ENCODE peak calls at places on chromosomes 12 and 14, in eight cellular contexts. One of them, this sample, is unnamed.

GRCh38 chr12:103956515-103957027 is 9.1 kb upstream of the TDG start:
- DNase-seq in lung: peak; percentile 41
- DNase-seq in lower lobe of right lung: no peak
- DNase-seq in pancreas: no peak
- DNase-seq in brain microvascular endothelial cell: no peak
- DNase-seq in IMR-90: no peak
- DNase-seq in esophagus muscularis mucosa: no peak
- DNase-seq in stomach: no peak
- DNase-seq in this sample: no peak

GRCh38 chr12:95574030-95574429 is 22.8 kb upstream of the USP44 start:
- DNase-seq in lung: no peak
- DNase-seq in pancreas: no peak
- DNase-seq in stomach: no peak
- DNase-seq in esophagus muscularis mucosa: no peak
- DNase-seq in IMR-90: no peak
- DNase-seq in brain microvascular endothelial cell: no peak
- DNase-seq in lower lobe of right lung: no peak
- DNase-seq in this sample: peak; percentile 4

GRCh38 chr12:7833831-7834230 is 38.9 kb downstream of the SLC2A14 start:
- DNase-seq in esophagus muscularis mucosa: no peak
- DNase-seq in lung: no peak
- DNase-seq in brain microvascular endothelial cell: no peak
- DNase-seq in lower lobe of right lung: no peak
- DNase-seq in stomach: no peak
- DNase-seq in IMR-90: peak; percentile 12
- DNase-seq in pancreas: no peak
- DNase-seq in this sample: no peak

GRCh38 chr12:119343130-119343529 is 8.6 kb downstream of the CCDC60 start:
- DNase-seq in pancreas: no peak
- DNase-seq in lower lobe of right lung: no peak
- DNase-seq in stomach: no peak
- DNase-seq in brain microvascular endothelial cell: no peak
- DNase-seq in lung: no peak
- DNase-seq in esophagus muscularis mucosa: no peak
- DNase-seq in IMR-90: no peak
- DNase-seq in this sample: no peak

GRCh38 chr12:67394600-67394999 is 125.4 kb downstream of the CAND1 start:
- DNase-seq in lung: no peak
- DNase-seq in brain microvascular endothelial cell: peak; percentile 80
- DNase-seq in esophagus muscularis mucosa: no peak
- DNase-seq in stomach: no peak
- DNase-seq in IMR-90: peak; percentile 57
- DNase-seq in lower lobe of right lung: no peak
- DNase-seq in pancreas: peak; percentile 50
- DNase-seq in this sample: no peak

GRCh38 chr12:101051901-101052550 is 158.0 kb downstream of the SLC5A8 start:
- DNase-seq in stomach: no peak
- DNase-seq in brain microvascular endothelial cell: peak; percentile 16
- DNase-seq in lower lobe of right lung: no peak
- DNase-seq in esophagus muscularis mucosa: no peak
- DNase-seq in IMR-90: peak; percentile 81
- DNase-seq in lung: no peak
- DNase-seq in pancreas: peak; percentile 58
- DNase-seq in this sample: no peak

GRCh38 chr12:84913151-84913550 is 552 bp upstream of the SLC6A15 start:
- DNase-seq in IMR-90: no peak
- DNase-seq in stomach: no peak
- DNase-seq in brain microvascular endothelial cell: no peak
- DNase-seq in pancreas: no peak
- DNase-seq in lung: no peak
- DNase-seq in lower lobe of right lung: no peak
- DNase-seq in esophagus muscularis mucosa: no peak
- DNase-seq in this sample: no peak

GRCh38 chr12:2641209-2641608 is 153.6 kb upstream of the FKBP4 start:
- DNase-seq in stomach: no peak
- DNase-seq in esophagus muscularis mucosa: no peak
- DNase-seq in brain microvascular endothelial cell: peak; percentile 30
- DNase-seq in lower lobe of right lung: no peak
- DNase-seq in IMR-90: peak; percentile 30
- DNase-seq in pancreas: no peak
- DNase-seq in lung: no peak
- DNase-seq in this sample: no peak

GRCh38 chr14:87896393-87897380 is 96.3 kb downstream of the GALC start:
- DNase-seq in lung: no peak
- DNase-seq in stomach: no peak
- DNase-seq in esophagus muscularis mucosa: no peak
- DNase-seq in lower lobe of right lung: no peak
- DNase-seq in pancreas: no peak
- DNase-seq in brain microvascular endothelial cell: peak; percentile 34
- DNase-seq in IMR-90: peak; percentile 56
- DNase-seq in this sample: no peak

GRCh38 chr12:6952860-6953416 is 1.8 kb downstream of the PTPN6 start:
- DNase-seq in lung: no peak
- DNase-seq in lower lobe of right lung: no peak
- DNase-seq in pancreas: no peak
- DNase-seq in esophagus muscularis mucosa: no peak
- DNase-seq in brain microvascular endothelial cell: no peak
- DNase-seq in IMR-90: no peak
- DNase-seq in stomach: no peak
- DNase-seq in this sample: no peak

GRCh38 chr14:93970589-93970966 is 5.8 kb downstream of the ASB2 start:
- DNase-seq in IMR-90: no peak
- DNase-seq in brain microvascular endothelial cell: no peak
- DNase-seq in stomach: peak; percentile 60
- DNase-seq in lung: no peak
- DNase-seq in esophagus muscularis mucosa: no peak
- DNase-seq in lower lobe of right lung: no peak
- DNase-seq in pancreas: peak; percentile 28
- DNase-seq in this sample: no peak

GRCh38 chr12:128458301-128458974 is 191.5 kb downstream of the TMEM132C start:
- DNase-seq in lower lobe of right lung: no peak
- DNase-seq in brain microvascular endothelial cell: no peak
- DNase-seq in pancreas: no peak
- DNase-seq in lung: no peak
- DNase-seq in IMR-90: no peak
- DNase-seq in esophagus muscularis mucosa: no peak
- DNase-seq in stomach: no peak
- DNase-seq in this sample: no peak

GRCh38 chr14:73325630-73326299 is 88.5 kb downstream of the PAPLN start:
- DNase-seq in esophagus muscularis mucosa: no peak
- DNase-seq in IMR-90: no peak
- DNase-seq in lower lobe of right lung: no peak
- DNase-seq in brain microvascular endothelial cell: no peak
- DNase-seq in pancreas: no peak
- DNase-seq in lung: no peak
- DNase-seq in stomach: no peak
- DNase-seq in this sample: no peak

GRCh38 chr12:41485203-41485602 is 297.1 kb downstream of the PDZRN4 start:
- DNase-seq in esophagus muscularis mucosa: no peak
- DNase-seq in stomach: no peak
- DNase-seq in lower lobe of right lung: no peak
- DNase-seq in pancreas: no peak
- DNase-seq in brain microvascular endothelial cell: no peak
- DNase-seq in lung: no peak
- DNase-seq in IMR-90: no peak
- DNase-seq in this sample: no peak

GRCh38 chr12:43066471-43066870 is 476.9 kb upstream of the PRICKLE1 start:
- DNase-seq in IMR-90: no peak
- DNase-seq in lung: no peak
- DNase-seq in stomach: no peak
- DNase-seq in lower lobe of right lung: no peak
- DNase-seq in brain microvascular endothelial cell: no peak
- DNase-seq in esophagus muscularis mucosa: no peak
- DNase-seq in pancreas: no peak
- DNase-seq in this sample: no peak

GRCh38 chr12:4353785-4354208 is 25.7 kb downstream of the FGF23 start:
- DNase-seq in stomach: no peak
- DNase-seq in IMR-90: no peak
- DNase-seq in lower lobe of right lung: no peak
- DNase-seq in esophagus muscularis mucosa: no peak
- DNase-seq in pancreas: no peak
- DNase-seq in lung: no peak
- DNase-seq in brain microvascular endothelial cell: no peak
- DNase-seq in this sample: no peak

GRCh38 chr14:61374284-61374683 is 52.9 kb downstream of the PRKCH start:
- DNase-seq in brain microvascular endothelial cell: no peak
- DNase-seq in stomach: no peak
- DNase-seq in pancreas: no peak
- DNase-seq in IMR-90: no peak
- DNase-seq in esophagus muscularis mucosa: peak; percentile 3
- DNase-seq in lung: no peak
- DNase-seq in lower lobe of right lung: no peak
- DNase-seq in this sample: no peak

GRCh38 chr12:67068204-67068731 is 200.9 kb upstream of the CAND1 start:
- DNase-seq in stomach: no peak
- DNase-seq in lung: no peak
- DNase-seq in lower lobe of right lung: no peak
- DNase-seq in brain microvascular endothelial cell: no peak
- DNase-seq in IMR-90: no peak
- DNase-seq in pancreas: no peak
- DNase-seq in esophagus muscularis mucosa: no peak
- DNase-seq in this sample: no peak

GRCh38 chr12:7068240-7068993 is 7.9 kb downstream of the C1S start:
- DNase-seq in lower lobe of right lung: no peak
- DNase-seq in esophagus muscularis mucosa: no peak
- DNase-seq in lung: no peak
- DNase-seq in stomach: no peak
- DNase-seq in pancreas: no peak
- DNase-seq in brain microvascular endothelial cell: peak; percentile 41
- DNase-seq in IMR-90: peak; percentile 24
- DNase-seq in this sample: no peak

GRCh38 chr14:88910386-88910785 is 85.9 kb downstream of the TTC8 start:
- DNase-seq in lung: no peak
- DNase-seq in pancreas: no peak
- DNase-seq in stomach: no peak
- DNase-seq in brain microvascular endothelial cell: no peak
- DNase-seq in lower lobe of right lung: no peak
- DNase-seq in IMR-90: no peak
- DNase-seq in esophagus muscularis mucosa: peak; percentile 88
- DNase-seq in this sample: no peak

GRCh38 chr12:106901276-106901675 is 54.4 kb upstream of the TMEM263 start:
- DNase-seq in brain microvascular endothelial cell: no peak
- DNase-seq in stomach: no peak
- DNase-seq in pancreas: no peak
- DNase-seq in IMR-90: peak; percentile 55
- DNase-seq in esophagus muscularis mucosa: no peak
- DNase-seq in lower lobe of right lung: no peak
- DNase-seq in lung: no peak
- DNase-seq in this sample: no peak

GRCh38 chr12:31729728-31730127 is 907 bp upstream of the AMN1 start:
- DNase-seq in pancreas: no peak
- DNase-seq in stomach: no peak
- DNase-seq in esophagus muscularis mucosa: no peak
- DNase-seq in lung: no peak
- DNase-seq in IMR-90: no peak
- DNase-seq in brain microvascular endothelial cell: no peak
- DNase-seq in lower lobe of right lung: no peak
- DNase-seq in this sample: no peak

GRCh38 chr14:21768116-21768874 is 94.7 kb upstream of the OR4E1 start:
- DNase-seq in lung: no peak
- DNase-seq in lower lobe of right lung: no peak
- DNase-seq in stomach: no peak
- DNase-seq in brain microvascular endothelial cell: peak; percentile 4
- DNase-seq in esophagus muscularis mucosa: no peak
- DNase-seq in pancreas: no peak
- DNase-seq in IMR-90: peak; percentile 1
- DNase-seq in this sample: no peak
- H3K27ac ChIP-seq in lung: no peak overlapping the region
- H3K27ac ChIP-seq in lower lobe of right lung: no peak overlapping the region
- H3K27ac ChIP-seq in stomach: no peak overlapping the region
- H3K27ac ChIP-seq in brain microvascular endothelial cell: no peak overlapping the region
- H3K27ac ChIP-seq in esophagus muscularis mucosa: no peak overlapping the region
- H3K27ac ChIP-seq in pancreas: no peak overlapping the region
- H3K27ac ChIP-seq in IMR-90: no peak overlapping the region
- H3K27ac ChIP-seq in this sample: no peak overlapping the region

DNA sequence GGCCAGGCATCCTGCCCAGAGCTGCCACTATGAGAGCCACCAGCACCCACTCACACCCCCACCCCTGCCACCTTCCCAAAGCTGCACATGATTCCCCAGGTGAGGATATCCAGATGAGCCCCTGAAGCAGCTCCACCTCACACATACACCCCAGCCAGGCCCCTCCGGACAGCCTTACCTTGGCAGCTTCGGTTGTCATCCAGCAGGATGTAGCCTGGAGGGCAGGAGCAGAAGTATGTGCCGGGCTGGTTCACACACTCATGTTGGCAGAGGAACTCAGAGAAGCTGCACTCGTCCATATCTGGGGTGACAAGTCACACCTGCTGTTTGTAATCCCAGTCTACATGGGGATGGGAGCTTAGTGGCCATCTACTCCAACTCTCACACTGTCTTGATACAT is 15.4 kb upstream of the TC2N start:
- DNase-seq in IMR-90: no peak
- DNase-seq in pancreas: no peak
- DNase-seq in lower lobe of right lung: no peak
- DNase-seq in lung: no peak
- DNase-seq in stomach: no peak
- DNase-seq in esophagus muscularis mucosa: no peak
- DNase-seq in brain microvascular endothelial cell: no peak
- DNase-seq in this sample: no peak
- H3K27ac ChIP-seq in IMR-90: no peak overlapping the region
- H3K27ac ChIP-seq in pancreas: no peak overlapping the region
- H3K27ac ChIP-seq in lower lobe of right lung: peak overlapping the region; percentile 44
- H3K27ac ChIP-seq in lung: peak overlapping the region; percentile 24
- H3K27ac ChIP-seq in stomach: peak overlapping the region; percentile 34
- H3K27ac ChIP-seq in esophagus muscularis mucosa: peak overlapping the region; percentile 8
- H3K27ac ChIP-seq in brain microvascular endothelial cell: no peak overlapping the region
- H3K27ac ChIP-seq in this sample: no peak overlapping the region

GRCh38 chr12:99985631-99986030 is 895 bp upstream of the ANKS1B start:
- DNase-seq in brain microvascular endothelial cell: no peak
- DNase-seq in lower lobe of right lung: no peak
- DNase-seq in stomach: no peak
- DNase-seq in IMR-90: no peak
- DNase-seq in lung: no peak
- DNase-seq in pancreas: no peak
- DNase-seq in esophagus muscularis mucosa: no peak
- DNase-seq in this sample: no peak
- H3K27ac ChIP-seq in brain microvascular endothelial cell: no peak overlapping the region
- H3K27ac ChIP-seq in lower lobe of right lung: no peak overlapping the region
- H3K27ac ChIP-seq in stomach: peak overlapping the region; percentile 74
- H3K27ac ChIP-seq in IMR-90: no peak overlapping the region
- H3K27ac ChIP-seq in lung: no peak overlapping the region
- H3K27ac ChIP-seq in pancreas: no peak overlapping the region
- H3K27ac ChIP-seq in esophagus muscularis mucosa: peak overlapping the region; percentile 73
- H3K27ac ChIP-seq in this sample: no peak overlapping the region

GRCh38 chr14:92542766-92543554 is 29.4 kb downstream of the RIN3 start:
- DNase-seq in pancreas: no peak
- DNase-seq in IMR-90: no peak
- DNase-seq in lower lobe of right lung: no peak
- DNase-seq in lung: no peak
- DNase-seq in stomach: no peak
- DNase-seq in esophagus muscularis mucosa: no peak
- DNase-seq in brain microvascular endothelial cell: no peak
- DNase-seq in this sample: no peak
- H3K27ac ChIP-seq in pancreas: no peak overlapping the region
- H3K27ac ChIP-seq in IMR-90: no peak overlapping the region
- H3K27ac ChIP-seq in lower lobe of right lung: no peak overlapping the region
- H3K27ac ChIP-seq in lung: no peak overlapping the region
- H3K27ac ChIP-seq in stomach: no peak overlapping the region
- H3K27ac ChIP-seq in esophagus muscularis mucosa: no peak overlapping the region
- H3K27ac ChIP-seq in brain microvascular endothelial cell: no peak overlapping the region
- H3K27ac ChIP-seq in this sample: no peak overlapping the region

This sample was measured in substantia nigra.